ENCODE peak calls at places on chromosomes 5 and 9, in five cellular contexts. X is IMR-90, Q is H1, P is neuronal stem cell, W is trophoblast cell. V is an unnamed sample. For H3K36me3, the result is how much of the 10 kb centered on the place peaks cover.

GRCh38 chr5:138641547-138642298 is 66.5 kb upstream of the HSPA9 start:
- DNase-seq in W (peak), Q (peak), X (peak), P (peak), V (peak)

GRCh38 chr9:126516561-126516935 is 97.2 kb upstream of the LMX1B start:
- DNase-seq in X (no peak), Q (no peak), W (no peak), P (no peak), V (no peak)

GRCh38 chr9:36698984-36699383 is 126.3 kb downstream of the MELK start:
- DNase-seq in Q (no peak), P (no peak), W (no peak), X (no peak), V (no peak)

GRCh38 chr5:64987768-64988167 is 219.0 kb downstream of the CWC27 start:
- DNase-seq in X (no peak), Q (no peak), P (no peak), W (no peak), V (no peak)

GRCh38 chr5:133528841-133529240 is 83.5 kb downstream of the FSTL4 start:
- DNase-seq in Q (no peak), X (no peak), W (no peak), P (no peak), V (no peak)

GRCh38 chr9:29701971-29702370 is 2128.7 kb upstream of the C9orf72 start:
- DNase-seq in Q (no peak), P (no peak), W (no peak), X (no peak), V (no peak)

GRCh38 chr5:135398160-135398854 is 724 bp downstream of the MACROH2A1 start:
- DNase-seq in X (no peak), P (peak), Q (no peak), W (no peak), V (peak)

GRCh38 chr5:107781451-107781850 is 110.7 kb upstream of the EFNA5 start:
- DNase-seq in P (no peak), Q (no peak), W (no peak), X (peak), V (no peak)

GRCh38 chr5:201672-202071 is 10.4 kb downstream of the LRRC14B start:
- DNase-seq in Q (no peak), P (no peak), W (no peak), X (no peak), V (no peak)

GRCh38 chr5:124634820-124635323 is 111.6 kb downstream of the ZNF608 start:
- DNase-seq in W (no peak), Q (no peak), X (peak), P (no peak), V (peak)

GRCh38 chr9:112299514-112299913 is 33.9 kb downstream of the PTBP3 start:
- DNase-seq in X (peak), P (no peak), Q (no peak), W (no peak), V (peak)

GRCh38 chr5:141880961-141881801 is 3.0 kb upstream of the PCDH1 start:
- DNase-seq in P (no peak), X (no peak), W (no peak), Q (no peak), V (no peak)

GRCh38 chr5:36950586-36951457 is 74.3 kb downstream of the NIPBL start:
- DNase-seq in X (peak), W (no peak), P (no peak), Q (no peak), V (peak)

DNA sequence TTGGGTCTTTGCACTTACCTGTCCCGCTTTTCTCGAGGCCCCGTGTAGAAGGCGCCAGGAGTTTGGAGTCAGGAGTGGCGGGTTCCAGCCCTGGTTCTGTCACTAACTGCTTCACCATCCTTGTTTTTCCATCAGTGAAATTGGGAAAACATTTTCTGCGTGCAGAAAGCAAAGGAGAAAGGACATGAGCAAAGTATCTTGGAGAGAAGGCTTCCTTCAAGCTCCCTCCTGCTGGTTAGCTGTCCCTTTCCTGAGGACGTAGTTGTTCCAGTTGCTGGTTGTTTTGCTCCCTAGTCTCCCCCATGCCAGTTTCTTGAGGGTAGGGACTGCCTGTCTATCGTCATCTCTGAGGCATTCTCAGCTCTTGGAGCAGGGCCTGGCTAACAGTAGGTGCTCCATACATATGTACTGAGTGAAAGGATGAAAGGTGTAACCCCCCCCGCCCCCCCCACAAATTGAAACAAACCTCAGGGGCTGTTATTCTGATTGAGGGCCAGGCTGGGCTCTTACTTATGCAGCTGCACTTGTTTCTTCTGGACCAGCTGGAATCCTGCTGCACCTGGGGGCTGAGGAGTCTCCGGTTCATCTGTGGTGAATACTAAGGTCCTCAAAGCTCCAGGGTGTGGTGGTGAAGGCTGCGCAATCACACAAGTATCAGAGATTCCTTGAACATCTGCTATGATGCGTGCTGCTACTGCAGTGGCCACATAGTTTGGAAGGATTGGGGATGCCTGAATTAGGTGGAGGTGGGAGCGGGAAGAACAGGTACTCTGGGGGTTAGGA is 1.0 kb downstream of the SMIM3 start:
- DNase-seq in Q (no peak), X (peak), P (no peak), W (no peak), V (peak)
- H4K91ac ChIP-seq in Q (no peak), X (peak), P (no peak), W (no peak), V (peak)

GRCh38 chr5:157273131-157273556 is 7.2 kb downstream of the CYFIP2 start:
- DNase-seq in W (no peak), Q (no peak), X (no peak), P (no peak), V (no peak)
- H3K4me2 ChIP-seq in W (no peak), Q (no peak), X (no peak), P (no peak), V (no peak)

GRCh38 chr9:21579743-21580142 is 97.6 kb upstream of the IFNE start:
- DNase-seq in W (no peak), Q (no peak), P (no peak), X (no peak), V (no peak)
- H3K36me3 ChIP-seq in W (under half), Q (under half), P (under half), X (under half), V (under half)

GRCh38 chr5:61951295-61951694 is 354.7 kb upstream of the KIF2A start:
- DNase-seq in P (no peak), W (no peak), Q (no peak), X (no peak), V (no peak)
- H4K91ac ChIP-seq in P (no peak), W (no peak), Q (no peak), X (no peak), V (no peak)

GRCh38 chr9:77901038-77901437 is 130.6 kb downstream of the GNAQ start:
- DNase-seq in X (no peak), Q (no peak), P (no peak), W (no peak), V (no peak)
- H3K4me2 ChIP-seq in X (no peak), Q (no peak), P (no peak), W (no peak), V (no peak)

DNA sequence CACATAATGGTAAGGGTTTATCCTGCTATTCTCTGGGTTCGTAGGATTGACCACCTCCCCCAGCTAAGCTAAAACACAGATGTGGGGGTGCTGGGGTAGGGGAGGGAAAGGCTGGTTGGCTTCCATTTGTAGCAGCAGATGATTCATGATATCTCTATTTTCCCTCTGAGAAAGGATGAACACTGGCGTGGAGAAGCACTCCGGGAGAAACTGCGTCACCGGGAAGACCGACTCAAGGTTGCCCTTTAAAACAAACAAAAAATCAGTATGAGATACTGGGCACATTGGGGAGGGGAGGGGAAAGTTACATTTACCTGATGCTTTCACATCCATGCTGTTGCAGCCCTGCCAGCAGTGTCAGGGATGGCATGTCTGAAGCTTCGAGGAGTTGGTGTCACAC is 28.2 kb downstream of the RAB14 start:
- DNase-seq in W (no peak), X (peak), Q (no peak), P (no peak), V (no peak)
- H3K36me3 ChIP-seq in W (under half), X (under half), Q (under half), P (under half), V (half or more)